ENCODE peak calls at places on chromosomes 2 and 18, in six cellular contexts. D is GM12878, Y is endothelial cell of umbilical vein, T is K562, H is HepG2, R is A549. F is an unnamed sample.

GRCh38 chr2:1833046-1833445 is 88.7 kb upstream of the PXDN start:
- DNase-seq in Y (no peak), H (no peak), R (no peak), D (no peak), T (no peak), F (no peak)

GRCh38 chr2:88187927-88188326 is 17.8 kb downstream of the THNSL2 start:
- DNase-seq in D (no peak), R (peak; percentile 24), H (peak; percentile 47), T (peak; percentile 38), Y (no peak), F (peak; percentile 32)

GRCh38 chr2:74204436-74204835 is 6.0 kb downstream of the MTHFD2 start:
- DNase-seq in Y (no peak), R (no peak), D (no peak), H (no peak), T (no peak), F (no peak)

GRCh38 chr2:86311879-86312278 is 25.5 kb downstream of the REEP1 start:
- DNase-seq in D (no peak), H (no peak), Y (no peak), T (no peak), R (no peak), F (no peak)

GRCh38 chr2:138433995-138434991 is 67.3 kb upstream of the SPOPL start:
- DNase-seq in H (no peak), R (no peak), Y (no peak), T (peak; percentile 74), D (no peak), F (no peak)

GRCh38 chr2:223315813-223316212 is 263.8 kb downstream of the KCNE4 start:
- DNase-seq in T (no peak), Y (no peak), H (no peak), D (no peak), R (no peak), F (no peak)

GRCh38 chr2:69985684-69986083 is 24.3 kb upstream of the ASPRV1 start:
- DNase-seq in T (no peak), Y (no peak), D (no peak), H (no peak), R (no peak), F (peak; percentile 99)

GRCh38 chr2:20940481-20940795 is 103.4 kb downstream of the APOB start:
- DNase-seq in R (no peak), D (no peak), Y (no peak), T (no peak), H (no peak), F (no peak)

GRCh38 chr2:98704499-98705332 is 26.2 kb downstream of the MGAT4A start:
- DNase-seq in Y (no peak), R (no peak), T (no peak), D (no peak), H (peak; percentile 79), F (no peak)

GRCh38 chr2:170771049-170771937 is 1.1 kb downstream of the ERICH2 start:
- DNase-seq in R (peak; percentile 35), D (no peak), T (peak; percentile 78), H (peak; percentile 30), Y (no peak), F (peak; percentile 67)

GRCh38 chr18:51028201-51028805 is 1.7 kb upstream of the SMAD4 start:
- DNase-seq in Y (no peak), D (no peak), H (peak; percentile 65), R (peak; percentile 24), T (peak; percentile 55), F (peak; percentile 45)

GRCh38 chr2:37652199-37652640 is 19.2 kb downstream of the CDC42EP3 start:
- DNase-seq in T (no peak), H (no peak), R (peak; percentile 85), D (no peak), Y (peak; percentile 62), F (no peak)

GRCh38 chr2:26534865-26535662 is 57.1 kb upstream of the OTOF start:
- DNase-seq in D (no peak), T (no peak), Y (no peak), R (no peak), H (no peak), F (no peak)

GRCh38 chr2:109494351-109494750 is 119.4 kb downstream of the SEPTIN10 start:
- DNase-seq in D (no peak), H (no peak), R (no peak), Y (no peak), T (no peak), F (no peak)

GRCh38 chr18:58525928-58526424 is 102.9 kb downstream of the ALPK2 start:
- DNase-seq in Y (no peak), R (no peak), T (no peak), H (no peak), D (peak; percentile 64), F (no peak)

GRCh38 chr2:75465317-75465998 is 95.3 kb downstream of the EVA1A start:
- DNase-seq in R (peak; percentile 13), Y (peak; percentile 55), D (no peak), T (no peak), H (peak; percentile 61), F (no peak)

GRCh38 chr18:49072940-49073339 is 122.2 kb upstream of the SMAD7 start:
- DNase-seq in D (no peak), Y (no peak), H (no peak), R (no peak), T (no peak), F (no peak)

GRCh38 chr2:240111253-240111652 is 24.9 kb downstream of the COPS9 start:
- DNase-seq in D (no peak), H (no peak), T (no peak), Y (no peak), R (no peak), F (no peak)

DNA sequence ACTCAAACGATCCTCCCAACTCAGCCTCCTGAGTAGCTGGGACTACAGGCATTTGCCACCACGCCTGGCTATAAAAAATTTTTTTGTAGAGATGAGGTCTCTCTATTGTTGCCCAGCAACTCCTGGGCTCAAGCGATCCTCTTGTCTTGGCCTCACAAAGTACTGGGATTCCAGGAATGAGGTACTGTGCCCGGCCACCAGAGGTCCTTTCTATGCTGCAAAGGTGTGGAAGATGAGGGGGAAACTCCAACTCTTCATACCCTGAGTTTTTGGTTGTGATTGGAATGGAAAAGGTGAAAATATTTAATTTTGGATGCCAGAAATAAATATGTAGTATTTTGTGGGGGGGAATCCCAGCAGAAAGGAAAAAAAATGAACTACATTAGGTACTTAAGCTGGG is 36.0 kb downstream of the MRPL33 start:
- DNase-seq in R (peak; percentile 62), Y (peak; percentile 57), H (peak; percentile 36), D (no peak), T (peak; percentile 31), F (peak; percentile 61)
- TF ChIP-seq CTCF in R (peak; percentile 69), Y (peak; percentile 57), H (peak; percentile 73), D (peak; percentile 40), T (peak; percentile 55), F (peak; percentile 56)

GRCh38 chr2:207828361-207829057 is 58.8 kb upstream of the FZD5 start:
- DNase-seq in R (no peak), Y (peak; percentile 61), D (no peak), T (no peak), H (peak; percentile 98), F (no peak)
- TF ChIP-seq MYC in R (no peak), Y (no peak), D (no peak), T (no peak), H (peak; percentile 64), F (no peak)

GRCh38 chr2:235641956-235642355 is 148.1 kb downstream of the AGAP1 start:
- DNase-seq in H (no peak), T (no peak), Y (no peak), D (no peak), R (no peak), F (no peak)
- TF ChIP-seq CTCF in H (no peak), T (no peak), Y (no peak), D (no peak), R (no peak), F (no peak)

GRCh38 chr2:190378883-190379237 is 29.3 kb upstream of the MFSD6 start:
- DNase-seq in T (peak; percentile 54), H (no peak), R (no peak), D (no peak), Y (no peak), F (no peak)

GRCh38 chr2:190380962-190381412 is 27.2 kb upstream of the MFSD6 start:
- DNase-seq in R (no peak), H (peak; percentile 54), D (no peak), T (peak; percentile 81), Y (no peak), F (peak; percentile 12)

GRCh38 chr2:190379249-190379964 is 28.7 kb upstream of the MFSD6 start:
- DNase-seq in Y (no peak), T (peak; percentile 53), R (peak; percentile 76), D (no peak), H (peak; percentile 32), F (no peak)

GRCh38 chr2:190387422-190387821 is 20.7 kb upstream of the MFSD6 start:
- DNase-seq in T (no peak), D (no peak), R (no peak), Y (no peak), H (no peak), F (no peak)

DNA sequence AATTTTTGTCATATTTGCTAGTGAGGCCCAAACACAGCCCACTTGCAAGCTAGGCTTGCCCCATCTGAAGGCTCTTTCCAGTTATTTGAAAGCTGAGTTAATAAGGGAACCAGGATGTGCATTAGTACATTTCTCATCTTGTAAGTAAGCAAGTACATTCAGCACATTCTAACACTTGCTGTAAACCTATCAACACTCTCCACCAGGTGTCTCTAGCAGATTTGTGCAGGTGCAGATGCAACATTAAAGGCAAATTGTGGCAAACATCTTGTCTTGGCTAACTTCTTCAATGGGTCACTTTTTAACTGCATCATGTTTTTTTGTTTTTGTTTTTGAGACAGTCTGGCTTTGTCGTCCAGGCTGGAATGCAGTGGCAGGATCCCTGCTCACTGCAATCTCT is 25.3 kb upstream of the MFSD6 start:
- DNase-seq in H (peak; percentile 62), R (peak; percentile 80), T (peak; percentile 63), D (peak; percentile 43), Y (peak; percentile 66), F (peak; percentile 56)
- TF ChIP-seq MYC in H (no peak), R (no peak), T (no peak), D (no peak), Y (no peak), F (no peak)

GRCh38 chr2:132733119-132733518 is 63.1 kb upstream of the LYPD1 start:
- DNase-seq in T (no peak), Y (no peak), R (no peak), D (no peak), H (no peak), F (peak; percentile 22)
- TF ChIP-seq CTCF in T (no peak), Y (no peak), R (no peak), D (no peak), H (no peak), F (no peak)

DNA sequence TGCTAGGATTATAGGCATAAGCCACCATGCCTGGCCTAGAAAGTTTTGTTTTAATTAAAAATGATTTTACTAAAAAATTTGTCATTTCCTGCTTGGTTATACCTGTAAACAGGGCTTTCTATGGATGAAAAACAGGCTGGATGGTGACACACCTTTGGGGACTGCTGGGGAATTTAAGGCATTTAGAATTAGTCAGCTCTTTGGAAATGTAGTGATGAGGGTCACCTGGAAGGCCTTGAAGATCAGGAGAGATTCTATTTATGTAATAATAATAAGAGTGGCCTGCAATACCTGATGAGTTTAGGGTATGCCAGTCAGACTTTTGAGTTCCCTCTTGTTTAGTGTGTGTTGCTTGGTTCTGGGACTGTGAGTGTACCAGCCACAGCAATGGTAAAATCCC is 51.1 kb downstream of the RALBP1 start:
- DNase-seq in H (no peak), Y (no peak), R (no peak), D (no peak), T (no peak), F (no peak)
- TF ChIP-seq MYC in H (no peak), Y (no peak), R (no peak), D (no peak), T (no peak), F (no peak)